ENCODE peak calls at places on chromosomes 13 and 19, in eight cellular contexts. L is T-cell; F is stimulated activated CD4-positive, alpha-beta T cell treated with anti-CD3 and anti-CD28 coated beads, Interleukin-1b, Interleukin-23, amount 100 ng/mL, for 24 hours; Z is cardiac fibroblast; G is GM10248; S is naive thymus-derived CD8-positive, alpha-beta T cell; O is activated CD4-positive, alpha-beta T cell treated with anti-CD3 and anti-CD28 coated beads for 36 hours; Y is HFFc6. T is an unnamed sample.

GRCh38 chr13:110447058-110447511 is 114.4 kb downstream of the RAB20 start:
- DNase-seq in Y (peak; percentile 29), S (no peak), F (no peak), Z (no peak), O (no peak), G (peak; percentile 55), L (no peak), T (no peak)

GRCh38 chr19:1068111-1069001 is 1.4 kb downstream of the ARHGAP45 start:
- DNase-seq in Y (no peak), G (peak; percentile 47), L (peak; percentile 78), O (peak; percentile 80), F (no peak), S (peak; percentile 88), Z (no peak), T (no peak)

GRCh38 chr19:1156830-1157615 is 17.0 kb downstream of the SBNO2 start:
- DNase-seq in L (no peak), S (no peak), Y (no peak), G (no peak), F (no peak), Z (no peak), O (no peak), T (no peak)

GRCh38 chr13:108795841-108796240 is 166.4 kb downstream of the MYO16 start:
- DNase-seq in S (no peak), O (no peak), G (no peak), F (no peak), Y (no peak), Z (no peak), L (no peak), T (no peak)

GRCh38 chr19:52942371-52943133 is 19.3 kb upstream of the ZNF888 start:
- DNase-seq in Z (peak; percentile 82), L (peak; percentile 97), G (peak; percentile 96), F (peak; percentile 88), S (peak; percentile 97), O (peak; percentile 97), Y (peak; percentile 79), T (no peak)

GRCh38 chr19:33005440-33005839 is 33.4 kb downstream of the FAAP24 start:
- DNase-seq in L (no peak), Y (no peak), F (no peak), Z (no peak), G (no peak), O (no peak), S (no peak), T (no peak)

GRCh38 chr13:33322474-33322827 is 36.9 kb upstream of the STARD13 start:
- DNase-seq in L (no peak), F (no peak), O (no peak), S (no peak), Z (peak; percentile 85), G (no peak), Y (peak; percentile 71), T (no peak)

GRCh38 chr13:60146491-60146890 is 17.2 kb downstream of the DIAPH3 start:
- DNase-seq in Y (no peak), S (no peak), G (no peak), O (no peak), F (no peak), Z (peak; percentile 70), L (no peak), T (no peak)

GRCh38 chr19:48918801-48919247 is 14.7 kb upstream of the DHDH start:
- DNase-seq in S (no peak), G (no peak), Z (no peak), O (peak; percentile 54), L (no peak), Y (peak; percentile 2), F (no peak), T (peak; percentile 15)

GRCh38 chr19:45882652-45883585 is 3.0 kb downstream of the IRF2BP1 start:
- DNase-seq in G (peak; percentile 87), O (peak; percentile 94), L (peak; percentile 80), S (peak; percentile 80), F (peak; percentile 76), Z (peak; percentile 93), Y (peak; percentile 71), T (peak; percentile 86)

GRCh38 chr13:97068964-97069815 is 74.9 kb upstream of the OXGR1 start:
- DNase-seq in L (no peak), G (no peak), O (no peak), Z (no peak), S (no peak), F (no peak), Y (no peak), T (no peak)

GRCh38 chr13:109293166-109293565 is 493.2 kb downstream of the IRS2 start:
- DNase-seq in F (no peak), S (no peak), G (no peak), O (no peak), Z (no peak), Y (no peak), L (no peak), T (no peak)

GRCh38 chr19:44847144-44848035 is 1.3 kb downstream of the NECTIN2 start:
- DNase-seq in Y (peak; percentile 44), L (no peak), F (no peak), S (no peak), Z (peak; percentile 61), O (peak; percentile 17), G (peak; percentile 14), T (peak; percentile 72)

GRCh38 chr13:23289917-23290357 is 109.2 kb downstream of the SGCG start:
- DNase-seq in Z (peak; percentile 70), F (no peak), G (no peak), O (no peak), S (no peak), Y (peak; percentile 25), L (no peak), T (no peak)

GRCh38 chr13:88377852-88378251 is 706.7 kb downstream of the SLITRK5 start:
- DNase-seq in F (no peak), Z (no peak), S (no peak), Y (no peak), G (no peak), O (no peak), L (no peak), T (no peak)

GRCh38 chr19:42316223-42317211 is 3.4 kb downstream of the TMEM145 start:
- DNase-seq in O (no peak), Y (peak; percentile 28), F (no peak), G (peak; percentile 74), S (no peak), L (no peak), Z (no peak), T (no peak)

GRCh38 chr19:48292798-48293197 is 22.9 kb downstream of the ZNF114 start:
- DNase-seq in Z (peak; percentile 74), O (no peak), L (no peak), S (no peak), Y (peak; percentile 80), G (no peak), F (no peak), T (peak; percentile 29)

GRCh38 chr13:52004508-52005183 is 6.6 kb downstream of the ATP7B start:
- DNase-seq in L (no peak), Y (no peak), F (no peak), G (no peak), O (no peak), S (no peak), Z (no peak), T (peak; percentile 13)

GRCh38 chr13:105591308-105591707 is 944.2 kb downstream of the EFNB2 start:
- DNase-seq in S (no peak), F (no peak), O (no peak), L (no peak), Z (no peak), G (no peak), Y (no peak), T (no peak)

GRCh38 chr19:33402421-33403220 is 29.1 kb downstream of the CEBPG start:
- DNase-seq in L (no peak), Y (no peak), F (no peak), G (no peak), Z (no peak), O (peak; percentile 21), S (no peak), T (no peak)

GRCh38 chr19:27765397-27765796 is 1447.6 kb downstream of the UQCRFS1 start:
- DNase-seq in Z (no peak), L (no peak), F (no peak), G (no peak), S (no peak), O (no peak), Y (no peak), T (no peak)

GRCh38 chr13:100650321-100650720 is 24.3 kb downstream of the TMTC4 start:
- DNase-seq in O (no peak), L (no peak), Z (no peak), F (no peak), G (no peak), Y (no peak), S (no peak), T (no peak)

GRCh38 chr13:64540468-64540867 is 2689.7 kb downstream of the PCDH9 start:
- DNase-seq in G (no peak), O (no peak), F (no peak), Y (peak; percentile 8), L (no peak), S (no peak), Z (no peak), T (no peak)

GRCh38 chr13:31365630-31366029 is 165.9 kb downstream of the B3GLCT start:
- DNase-seq in S (no peak), G (no peak), Y (no peak), F (no peak), Z (no peak), L (no peak), O (no peak), T (no peak)

GRCh38 chr13:63184693-63185092 is 1769.0 kb upstream of the PCDH20 start:
- DNase-seq in O (no peak), S (no peak), L (no peak), G (no peak), F (no peak), Y (no peak), Z (peak; percentile 39), T (peak; percentile 57)

GRCh38 chr13:27012482-27013197 is 159.0 kb downstream of the USP12 start:
- DNase-seq in Z (peak; percentile 70), L (no peak), S (no peak), O (no peak), G (no peak), Y (peak; percentile 66), F (no peak), T (no peak)